ENCODE peak calls at places on chromosome 22, in nine cellular contexts. H is GM10248; M is activated B cell treated with CpG ODN at 0.5 μM for 24 hours; C is endothelial cell of umbilical vein; N is brain microvascular endothelial cell; Z is GM23338; D is HCT116; W is CD4-positive, alpha-beta T cell; I is glutamatergic neuron. K is an unnamed sample.
A peak's percentile ranks its signal among the peaks of the same experiment; 100 is the strongest.

GRCh38 chr22:50503475-50504145 is 3.9 kb downstream of the LMF2 start:
- DNase-seq in N (no peak), D (no peak), C (no peak), Z (peak; percentile 47), H (no peak), M (no peak), W (no peak), I (peak; percentile 62), K (no peak)

GRCh38 chr22:36741204-36741793 is 34.6 kb downstream of the IFT27 start:
- DNase-seq in Z (peak; percentile 60), C (no peak), D (peak; percentile 46), I (peak; percentile 48), N (peak; percentile 9), W (no peak), M (no peak), H (no peak), K (no peak)

GRCh38 chr22:44369916-44370804 is 57.4 kb upstream of the SHISAL1 start:
- DNase-seq in Z (no peak), M (no peak), N (no peak), C (no peak), I (peak; percentile 32), W (no peak), H (no peak), D (no peak), K (no peak)

GRCh38 chr22:43377486-43377995 is 34.3 kb upstream of the MPPED1 start:
- DNase-seq in D (no peak), W (no peak), H (no peak), C (peak; percentile 16), Z (no peak), M (no peak), N (peak; percentile 6), I (no peak), K (no peak)

GRCh38 chr22:26610072-26610958 is 7.5 kb downstream of the CRYBB1 start:
- DNase-seq in D (no peak), W (peak; percentile 9), C (no peak), M (no peak), Z (no peak), N (peak; percentile 89), I (no peak), H (peak; percentile 85), K (no peak)

GRCh38 chr22:48199667-48200066 is 1437.2 kb downstream of the TBC1D22A start:
- DNase-seq in Z (no peak), I (no peak), D (no peak), M (no peak), N (no peak), H (no peak), W (no peak), C (no peak), K (no peak)

GRCh38 chr22:49881856-49882255 is 28.2 kb downstream of the ZBED4 start:
- DNase-seq in C (no peak), H (peak; percentile 40), D (no peak), I (no peak), Z (no peak), M (no peak), W (no peak), N (no peak), K (no peak)

GRCh38 chr22:37457093-37457893 is 28.9 kb downstream of the MFNG start:
- DNase-seq in C (peak; percentile 60), D (peak; percentile 79), M (peak; percentile 71), H (peak; percentile 87), W (peak; percentile 79), Z (peak; percentile 89), I (peak; percentile 89), N (peak; percentile 51), K (peak; percentile 90)

GRCh38 chr22:24541681-24542515 is 13.0 kb downstream of the GUCD1 start:
- DNase-seq in D (no peak), C (no peak), H (no peak), I (no peak), W (no peak), M (no peak), Z (no peak), N (no peak), K (no peak)

GRCh38 chr22:49480896-49481650 is 346.6 kb downstream of the BRD1 start:
- DNase-seq in Z (no peak), C (no peak), H (no peak), I (no peak), W (no peak), D (no peak), N (no peak), M (no peak), K (no peak)

GRCh38 chr22:42073568-42074152 is 388 bp upstream of the PHETA2 start:
- DNase-seq in N (no peak), W (no peak), C (no peak), M (no peak), I (no peak), D (no peak), Z (no peak), H (no peak), K (no peak)

GRCh38 chr22:18056161-18056666 is 21.6 kb upstream of the PEX26 start:
- DNase-seq in M (no peak), Z (no peak), C (peak; percentile 41), N (no peak), D (no peak), I (no peak), W (no peak), H (peak; percentile 46), K (no peak)

GRCh38 chr22:32341122-32341740 is 16.4 kb upstream of the RFPL3 start:
- DNase-seq in Z (no peak), C (no peak), I (no peak), W (no peak), N (no peak), M (no peak), D (no peak), H (no peak), K (peak; percentile 57)

GRCh38 chr22:35437038-35437437 is 37.1 kb downstream of the MCM5 start:
- DNase-seq in D (peak; percentile 38), I (no peak), C (no peak), M (no peak), Z (peak; percentile 83), W (no peak), H (no peak), N (no peak), K (no peak)

GRCh38 chr22:49404576-49405199 is 423.0 kb downstream of the BRD1 start:
- DNase-seq in C (no peak), I (no peak), N (no peak), H (no peak), Z (no peak), W (no peak), D (no peak), M (no peak), K (peak; percentile 31)

GRCh38 chr22:44201556-44202129 is 20.9 kb downstream of the PARVG start:
- DNase-seq in M (no peak), H (no peak), W (no peak), I (peak; percentile 6), N (no peak), D (no peak), C (no peak), Z (no peak), K (no peak)

GRCh38 chr22:27075891-27076290 is 418.5 kb downstream of the MIAT start:
- DNase-seq in W (no peak), N (no peak), Z (no peak), M (no peak), I (no peak), H (no peak), C (no peak), D (no peak), K (no peak)

DNA sequence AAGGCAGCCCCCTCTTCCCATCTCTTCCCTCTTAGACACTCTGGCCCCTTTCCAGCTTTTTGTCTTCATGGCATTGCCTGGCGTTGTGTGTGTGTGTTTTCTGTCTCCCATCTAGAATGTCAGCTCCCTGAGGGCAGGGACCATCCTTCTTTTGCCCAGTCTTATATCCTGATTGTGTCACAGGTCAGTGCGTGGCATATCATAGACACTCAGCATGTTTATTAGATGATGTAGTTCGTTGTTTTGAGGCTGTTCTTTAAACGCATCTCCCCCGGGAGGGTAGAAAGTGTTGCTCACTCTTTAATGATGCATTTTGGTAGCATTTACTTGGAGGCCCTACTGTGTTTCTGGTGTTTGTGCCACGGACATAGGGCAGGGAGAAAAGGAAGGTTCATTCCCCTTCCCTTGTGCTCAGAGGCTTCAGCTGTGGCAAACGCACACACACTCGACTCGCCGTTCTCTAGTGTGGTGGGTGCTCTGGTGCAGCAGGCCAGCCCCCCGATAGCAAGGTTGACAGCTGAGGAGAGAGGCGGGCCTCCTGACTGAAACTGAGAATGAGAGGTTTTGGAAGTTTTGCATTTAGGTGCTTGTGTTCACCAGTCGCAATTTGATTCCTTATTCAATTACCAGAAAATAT is 60.2 kb downstream of the TNRC6B start:
- DNase-seq in M (no peak), N (peak; percentile 17), H (peak; percentile 38), I (no peak), W (no peak), D (no peak), Z (no peak), C (no peak), K (no peak)
- TF ChIP-seq CTCF in M (no peak), N (no peak), H (no peak), I (no peak), W (no peak), D (no peak), Z (no peak), C (no peak), K (no peak)

GRCh38 chr22:38531251-38531956 is 25.3 kb upstream of the DDX17 start:
- DNase-seq in Z (no peak), M (no peak), H (no peak), N (no peak), W (no peak), D (no peak), I (no peak), C (no peak), K (no peak)
- TF ChIP-seq CTCF in Z (no peak), M (no peak), H (no peak), N (no peak), W (no peak), D (no peak), I (no peak), C (no peak), K (no peak)

GRCh38 chr22:19143212-19143611 is 1.2 kb downstream of the ESS2 start:
- DNase-seq in W (no peak), I (no peak), N (no peak), D (no peak), Z (no peak), H (no peak), C (no peak), M (no peak), K (no peak)

GRCh38 chr22:19147193-19147780 is 2.8 kb downstream of the GSC2 start:
- DNase-seq in Z (peak; percentile 58), C (no peak), N (no peak), H (no peak), W (no peak), M (no peak), D (no peak), I (no peak), K (no peak)

GRCh38 chr22:19142394-19142793 is 2.1 kb downstream of the ESS2 start:
- DNase-seq in I (no peak), W (no peak), D (no peak), Z (no peak), M (no peak), N (no peak), C (no peak), H (no peak), K (no peak)

GRCh38 chr22:19146215-19146968 is 1.9 kb upstream of the ESS2 start:
- DNase-seq in W (no peak), M (no peak), D (no peak), H (no peak), Z (no peak), C (no peak), N (no peak), I (no peak), K (no peak)

GRCh38 chr22:19143967-19144400 is 467 bp downstream of the ESS2 start:
- DNase-seq in Z (no peak), D (no peak), I (no peak), H (no peak), W (peak; percentile 13), C (no peak), M (no peak), N (no peak), K (no peak)
- TF ChIP-seq CTCF in Z (no peak), D (no peak), I (no peak), H (no peak), W (no peak), C (no peak), M (no peak), N (no peak), K (no peak)

GRCh38 chr22:30245985-30246901 is at the start of gene LIF:
- DNase-seq in N (peak; percentile 79), D (no peak), C (peak; percentile 19), Z (peak; percentile 76), W (peak; percentile 38), M (no peak), I (peak; percentile 53), H (peak; percentile 76), K (peak; percentile 47)
- TF ChIP-seq CTCF in N (no peak), D (no peak), C (no peak), Z (no peak), W (peak; percentile 30), M (no peak), I (no peak), H (peak; percentile 11), K (no peak)